ENCODE peak calls at places on chromosomes 5 and 9, in six cellular contexts. E, Z, G, J, M and X are unnamed samples.

GRCh38 chr5:124395899-124396298 is 350.5 kb downstream of the ZNF608 start:
- DNase-seq in J (no peak), Z (no peak), G (no peak), M (no peak), E (no peak), X (no peak)

GRCh38 chr9:68919666-68920065 is 94.2 kb downstream of the PRKACG start:
- DNase-seq in G (no peak), Z (no peak), M (no peak), J (no peak), E (no peak), X (no peak)

GRCh38 chr5:86175224-86175623 is 442.5 kb upstream of the COX7C start:
- DNase-seq in M (no peak), E (no peak), J (no peak), Z (no peak), G (no peak), X (no peak)

GRCh38 chr5:18920966-18921365 is 1067.0 kb downstream of the CDH18 start:
- DNase-seq in E (no peak), G (no peak), Z (no peak), M (no peak), J (no peak), X (no peak)

GRCh38 chr9:134585746-134586706 is 55.6 kb upstream of the COL5A1 start:
- DNase-seq in E (no peak), J (no peak), Z (no peak), G (no peak), M (no peak), X (no peak)

GRCh38 chr9:33884856-33885701 is 68.1 kb downstream of the UBE2R2 start:
- DNase-seq in G (peak), Z (no peak), M (no peak), J (peak), E (no peak), X (no peak)

GRCh38 chr5:150293091-150293941 is 3.7 kb upstream of the CAMK2A start:
- DNase-seq in Z (no peak), M (no peak), J (no peak), E (no peak), G (no peak), X (peak)

GRCh38 chr5:77630246-77631165 is 8.0 kb downstream of the OTP start:
- DNase-seq in J (peak), Z (peak), G (no peak), M (peak), E (no peak), X (peak)

GRCh38 chr9:34547960-34548603 is 25.3 kb upstream of the ENHO start:
- DNase-seq in G (no peak), E (no peak), J (no peak), Z (peak), M (peak), X (peak)

GRCh38 chr9:19828586-19828985 is 39.7 kb upstream of the SLC24A2 start:
- DNase-seq in E (no peak), G (no peak), J (no peak), Z (no peak), M (no peak), X (no peak)

GRCh38 chr5:35856186-35857003 is at the start of gene IL7R:
- DNase-seq in J (no peak), M (no peak), G (no peak), E (no peak), Z (no peak), X (no peak)

GRCh38 chr5:172943283-172943841 is 15.9 kb upstream of the RPL26L1 start:
- DNase-seq in G (no peak), E (no peak), M (peak), Z (no peak), J (no peak), X (no peak)

GRCh38 chr5:160291467-160291866 is 20.9 kb downstream of the CCNJL start:
- DNase-seq in J (no peak), M (no peak), G (no peak), Z (peak), E (no peak), X (peak)

GRCh38 chr5:77957081-77957480 is 180.9 kb upstream of the TBCA start:
- DNase-seq in J (no peak), G (no peak), E (no peak), Z (no peak), M (no peak), X (no peak)

GRCh38 chr5:174827521-174827920 is 103.1 kb downstream of the MSX2 start:
- DNase-seq in G (no peak), M (no peak), J (no peak), E (no peak), Z (no peak), X (no peak)

GRCh38 chr9:100375677-100376076 is 22.9 kb upstream of the TEX10 start:
- DNase-seq in E (no peak), M (no peak), Z (no peak), G (no peak), J (no peak), X (no peak)